ENCODE peak calls at places on chromosomes 5 and 9, in four cellular contexts. A, X, M and K are unnamed samples.

GRCh38 chr5:149061341-149061740 is 1.5 kb downstream of the SH3TC2 start:
- DNase-seq in A (no peak), X (no peak), M (no peak), K (no peak)

GRCh38 chr9:84139296-84140100 is 158.9 kb downstream of the RMI1 start:
- DNase-seq in A (peak), X (peak), M (peak), K (no peak)

GRCh38 chr9:114238919-114239879 is 83.7 kb upstream of the ORM1 start:
- DNase-seq in A (peak), X (no peak), M (peak), K (no peak)

GRCh38 chr5:42828661-42829060 is 17.0 kb upstream of the SELENOP start:
- DNase-seq in A (no peak), X (no peak), M (no peak), K (no peak)

GRCh38 chr9:4510546-4511322 is 20.5 kb downstream of the SLC1A1 start:
- DNase-seq in A (no peak), X (no peak), M (no peak), K (no peak)

GRCh38 chr5:126525630-126526245 is 69.3 kb downstream of the ALDH7A1 start:
- DNase-seq in A (no peak), X (peak), M (peak), K (no peak)

GRCh38 chr5:149803641-149804468 is 73.7 kb downstream of the PPARGC1B start:
- DNase-seq in A (no peak), X (no peak), M (no peak), K (no peak)

GRCh38 chr5:139817970-139818369 is 22.4 kb downstream of the PSD2 start:
- DNase-seq in A (no peak), X (no peak), M (no peak), K (no peak)

GRCh38 chr9:109117856-109118801 is 1.6 kb downstream of the TMEM245 start:
- DNase-seq in A (peak), X (no peak), M (peak), K (peak)

GRCh38 chr5:36240779-36241635 is 718 bp downstream of the NADK2 start:
- DNase-seq in A (peak), X (peak), M (peak), K (no peak)

GRCh38 chr5:1540831-1541661 is 17.3 kb upstream of the LPCAT1 start:
- DNase-seq in A (no peak), X (no peak), M (no peak), K (no peak)

GRCh38 chr9:109110326-109111014 is 9.3 kb downstream of the TMEM245 start:
- DNase-seq in A (peak), X (no peak), M (peak), K (no peak)

GRCh38 chr5:76657091-76657490 is 33.9 kb upstream of the F2RL2 start:
- DNase-seq in A (no peak), X (no peak), M (no peak), K (no peak)